ENCODE peak calls at places on chromosomes 12 and 14, in seven cellular contexts. One of them, this sample, is unnamed.

GRCh38 chr12:63151061-63151897 is at the start of gene AVPR1A:
- DNase-seq in small intestine: peak
- DNase-seq in hepatocyte: peak
- DNase-seq in uterus: peak
- DNase-seq in dorsolateral prefrontal cortex: peak
- DNase-seq in colonic mucosa: no peak
- DNase-seq in astrocyte: no peak
- DNase-seq in this sample: peak

GRCh38 chr14:21025374-21026151 is 702 bp upstream of the NDRG2 start:
- DNase-seq in small intestine: no peak
- DNase-seq in hepatocyte: peak
- DNase-seq in uterus: peak
- DNase-seq in dorsolateral prefrontal cortex: peak
- DNase-seq in colonic mucosa: peak
- DNase-seq in astrocyte: no peak
- DNase-seq in this sample: peak

GRCh38 chr12:109547286-109547685 is 26.0 kb downstream of the MMAB start:
- DNase-seq in small intestine: no peak
- DNase-seq in hepatocyte: no peak
- DNase-seq in uterus: no peak
- DNase-seq in dorsolateral prefrontal cortex: no peak
- DNase-seq in colonic mucosa: no peak
- DNase-seq in astrocyte: no peak
- DNase-seq in this sample: no peak

GRCh38 chr12:63397807-63398206 is 246.8 kb upstream of the AVPR1A start:
- DNase-seq in small intestine: no peak
- DNase-seq in hepatocyte: no peak
- DNase-seq in uterus: no peak
- DNase-seq in dorsolateral prefrontal cortex: no peak
- DNase-seq in colonic mucosa: no peak
- DNase-seq in astrocyte: no peak
- DNase-seq in this sample: no peak

GRCh38 chr12:70197362-70197744 is 45.9 kb upstream of the CNOT2 start:
- DNase-seq in small intestine: no peak
- DNase-seq in hepatocyte: no peak
- DNase-seq in uterus: no peak
- DNase-seq in dorsolateral prefrontal cortex: no peak
- DNase-seq in colonic mucosa: no peak
- DNase-seq in astrocyte: no peak
- DNase-seq in this sample: no peak

GRCh38 chr12:51383281-51383905 is 7.8 kb downstream of the GALNT6 start:
- DNase-seq in small intestine: no peak
- DNase-seq in hepatocyte: no peak
- DNase-seq in uterus: no peak
- DNase-seq in dorsolateral prefrontal cortex: no peak
- DNase-seq in colonic mucosa: no peak
- DNase-seq in astrocyte: no peak
- DNase-seq in this sample: no peak

GRCh38 chr12:127060310-127060847 is 1206.6 kb upstream of the TMEM132C start:
- DNase-seq in small intestine: peak
- DNase-seq in hepatocyte: no peak
- DNase-seq in uterus: no peak
- DNase-seq in dorsolateral prefrontal cortex: no peak
- DNase-seq in colonic mucosa: peak
- DNase-seq in astrocyte: no peak
- DNase-seq in this sample: no peak

GRCh38 chr14:20606190-20606901 is 15.2 kb upstream of the RNASE12 start:
- DNase-seq in small intestine: peak
- DNase-seq in hepatocyte: peak
- DNase-seq in uterus: no peak
- DNase-seq in dorsolateral prefrontal cortex: no peak
- DNase-seq in colonic mucosa: peak
- DNase-seq in astrocyte: no peak
- DNase-seq in this sample: no peak

GRCh38 chr14:74240794-74241610 is 1.8 kb downstream of the VSX2 start:
- DNase-seq in small intestine: no peak
- DNase-seq in hepatocyte: no peak
- DNase-seq in uterus: no peak
- DNase-seq in dorsolateral prefrontal cortex: no peak
- DNase-seq in colonic mucosa: no peak
- DNase-seq in astrocyte: no peak
- DNase-seq in this sample: no peak

GRCh38 chr12:110165540-110166159 is 41.5 kb downstream of the IFT81 start:
- DNase-seq in small intestine: no peak
- DNase-seq in hepatocyte: no peak
- DNase-seq in uterus: no peak
- DNase-seq in dorsolateral prefrontal cortex: no peak
- DNase-seq in colonic mucosa: no peak
- DNase-seq in astrocyte: no peak
- DNase-seq in this sample: no peak

GRCh38 chr14:24928501-24928900 is 121.4 kb downstream of the STXBP6 start:
- DNase-seq in small intestine: no peak
- DNase-seq in hepatocyte: no peak
- DNase-seq in uterus: no peak
- DNase-seq in dorsolateral prefrontal cortex: no peak
- DNase-seq in colonic mucosa: no peak
- DNase-seq in astrocyte: no peak
- DNase-seq in this sample: no peak

GRCh38 chr12:89663577-89664357 is 44.9 kb downstream of the ATP2B1 start:
- DNase-seq in small intestine: peak
- DNase-seq in hepatocyte: no peak
- DNase-seq in uterus: no peak
- DNase-seq in dorsolateral prefrontal cortex: no peak
- DNase-seq in colonic mucosa: no peak
- DNase-seq in astrocyte: peak
- DNase-seq in this sample: no peak

GRCh38 chr12:106851306-106851705 is 76.8 kb downstream of the RIC8B start:
- DNase-seq in small intestine: no peak
- DNase-seq in hepatocyte: no peak
- DNase-seq in uterus: no peak
- DNase-seq in dorsolateral prefrontal cortex: no peak
- DNase-seq in colonic mucosa: no peak
- DNase-seq in astrocyte: no peak
- DNase-seq in this sample: no peak

GRCh38 chr12:104057771-104058197 is 6.5 kb upstream of the HCFC2 start:
- DNase-seq in small intestine: peak
- DNase-seq in hepatocyte: no peak
- DNase-seq in uterus: no peak
- DNase-seq in dorsolateral prefrontal cortex: no peak
- DNase-seq in colonic mucosa: no peak
- DNase-seq in astrocyte: no peak
- DNase-seq in this sample: no peak

GRCh38 chr14:87156878-87157277 is 836.1 kb downstream of the GALC start:
- DNase-seq in small intestine: no peak
- DNase-seq in hepatocyte: no peak
- DNase-seq in uterus: no peak
- DNase-seq in dorsolateral prefrontal cortex: no peak
- DNase-seq in colonic mucosa: no peak
- DNase-seq in astrocyte: no peak
- DNase-seq in this sample: no peak

GRCh38 chr14:21023817-21024667 is 819 bp downstream of the NDRG2 start:
- DNase-seq in small intestine: peak
- DNase-seq in hepatocyte: peak
- DNase-seq in uterus: no peak
- DNase-seq in dorsolateral prefrontal cortex: no peak
- DNase-seq in colonic mucosa: peak
- DNase-seq in astrocyte: no peak
- DNase-seq in this sample: no peak

GRCh38 chr12:128973883-128974681 is 120.8 kb downstream of the GLT1D1 start:
- DNase-seq in small intestine: no peak
- DNase-seq in hepatocyte: no peak
- DNase-seq in uterus: no peak
- DNase-seq in dorsolateral prefrontal cortex: no peak
- DNase-seq in colonic mucosa: no peak
- DNase-seq in astrocyte: no peak
- DNase-seq in this sample: no peak

GRCh38 chr12:3170423-3171194 is 93.4 kb downstream of the TSPAN9 start:
- DNase-seq in small intestine: no peak
- DNase-seq in hepatocyte: peak
- DNase-seq in uterus: no peak
- DNase-seq in dorsolateral prefrontal cortex: no peak
- DNase-seq in colonic mucosa: no peak
- DNase-seq in astrocyte: peak
- DNase-seq in this sample: no peak

GRCh38 chr14:64758711-64759554 is 54.7 kb downstream of the PLEKHG3 start:
- DNase-seq in small intestine: no peak
- DNase-seq in hepatocyte: peak
- DNase-seq in uterus: peak
- DNase-seq in dorsolateral prefrontal cortex: no peak
- DNase-seq in colonic mucosa: no peak
- DNase-seq in astrocyte: peak
- DNase-seq in this sample: no peak

GRCh38 chr12:81502912-81503695 is 256.0 kb downstream of the PPFIA2 start:
- DNase-seq in small intestine: no peak
- DNase-seq in hepatocyte: peak
- DNase-seq in uterus: no peak
- DNase-seq in dorsolateral prefrontal cortex: no peak
- DNase-seq in colonic mucosa: no peak
- DNase-seq in astrocyte: peak
- DNase-seq in this sample: no peak

GRCh38 chr12:71183018-71183417 is 25.2 kb upstream of the TSPAN8 start:
- DNase-seq in small intestine: peak
- DNase-seq in hepatocyte: peak
- DNase-seq in uterus: no peak
- DNase-seq in dorsolateral prefrontal cortex: no peak
- DNase-seq in colonic mucosa: no peak
- DNase-seq in astrocyte: peak
- DNase-seq in this sample: no peak

GRCh38 chr12:127254420-127254955 is 1012.5 kb upstream of the TMEM132C start:
- DNase-seq in small intestine: no peak
- DNase-seq in hepatocyte: no peak
- DNase-seq in uterus: no peak
- DNase-seq in dorsolateral prefrontal cortex: no peak
- DNase-seq in colonic mucosa: no peak
- DNase-seq in astrocyte: no peak
- DNase-seq in this sample: no peak

GRCh38 chr14:23008836-23009235 is 1.1 kb downstream of the C14orf93 start:
- DNase-seq in small intestine: no peak
- DNase-seq in hepatocyte: peak
- DNase-seq in uterus: no peak
- DNase-seq in dorsolateral prefrontal cortex: no peak
- DNase-seq in colonic mucosa: no peak
- DNase-seq in astrocyte: no peak
- DNase-seq in this sample: no peak

DNA sequence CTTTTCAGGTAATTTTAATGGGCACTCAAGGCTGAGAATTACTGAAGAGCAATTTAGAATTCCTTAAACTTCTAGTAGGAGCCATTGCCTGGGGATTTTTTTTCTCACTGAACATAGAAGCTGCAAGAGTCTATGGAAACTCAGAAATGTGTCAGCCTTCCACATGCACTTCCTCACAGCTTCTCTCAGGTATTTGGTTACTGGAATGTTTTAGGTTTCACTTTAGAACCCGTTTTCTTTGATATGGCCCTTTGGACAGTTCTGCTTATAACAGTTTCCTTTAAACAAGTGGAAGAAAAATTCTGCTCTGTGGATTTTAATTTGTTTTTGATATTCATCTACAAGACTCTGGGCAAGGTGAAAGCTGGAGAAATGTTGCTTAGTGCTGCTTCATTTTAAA is 88.4 kb upstream of the DACT1 start:
- DNase-seq in small intestine: peak
- DNase-seq in hepatocyte: no peak
- DNase-seq in uterus: no peak
- DNase-seq in dorsolateral prefrontal cortex: no peak
- DNase-seq in colonic mucosa: no peak
- DNase-seq in astrocyte: no peak
- DNase-seq in this sample: no peak
- H3K27ac ChIP-seq in small intestine: no peak
- H3K27ac ChIP-seq in hepatocyte: no peak
- H3K27ac ChIP-seq in uterus: no peak
- H3K27ac ChIP-seq in dorsolateral prefrontal cortex: no peak
- H3K27ac ChIP-seq in colonic mucosa: no peak
- H3K27ac ChIP-seq in astrocyte: no peak
- H3K27ac ChIP-seq in this sample: no peak

GRCh38 chr14:63180017-63180416 is 24.2 kb upstream of the RHOJ start:
- DNase-seq in small intestine: no peak
- DNase-seq in hepatocyte: no peak
- DNase-seq in uterus: peak
- DNase-seq in dorsolateral prefrontal cortex: no peak
- DNase-seq in colonic mucosa: no peak
- DNase-seq in astrocyte: no peak
- DNase-seq in this sample: no peak

GRCh38 chr14:63178912-63179311 is 25.3 kb upstream of the RHOJ start:
- DNase-seq in small intestine: no peak
- DNase-seq in hepatocyte: no peak
- DNase-seq in uterus: no peak
- DNase-seq in dorsolateral prefrontal cortex: no peak
- DNase-seq in colonic mucosa: no peak
- DNase-seq in astrocyte: peak
- DNase-seq in this sample: no peak

GRCh38 chr14:63179383-63179782 is 24.9 kb upstream of the RHOJ start:
- DNase-seq in small intestine: no peak
- DNase-seq in hepatocyte: no peak
- DNase-seq in uterus: no peak
- DNase-seq in dorsolateral prefrontal cortex: no peak
- DNase-seq in colonic mucosa: no peak
- DNase-seq in astrocyte: no peak
- DNase-seq in this sample: no peak

GRCh38 chr14:63174760-63175191 is 29.5 kb upstream of the RHOJ start:
- DNase-seq in small intestine: peak
- DNase-seq in hepatocyte: peak
- DNase-seq in uterus: no peak
- DNase-seq in dorsolateral prefrontal cortex: no peak
- DNase-seq in colonic mucosa: no peak
- DNase-seq in astrocyte: peak
- DNase-seq in this sample: no peak

DNA sequence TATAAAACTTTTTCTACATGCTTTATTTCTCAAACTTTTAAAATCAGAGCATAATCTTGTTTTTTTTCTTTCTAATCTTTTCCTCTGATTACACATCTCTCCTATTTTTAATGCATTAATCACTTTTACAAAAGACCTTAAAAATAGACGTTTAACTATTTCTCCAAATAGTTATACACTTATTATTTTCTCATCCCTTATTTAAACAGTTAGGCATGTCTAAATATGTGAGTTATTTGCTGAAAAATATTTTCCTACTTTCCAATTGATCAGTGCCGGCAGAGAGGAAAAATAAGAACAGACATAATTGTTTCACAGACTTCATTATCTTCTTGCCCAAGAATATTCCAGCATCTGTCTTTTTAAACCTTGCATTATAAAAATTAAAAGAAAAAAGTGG is 28.7 kb upstream of the RHOJ start:
- DNase-seq in small intestine: no peak
- DNase-seq in hepatocyte: no peak
- DNase-seq in uterus: no peak
- DNase-seq in dorsolateral prefrontal cortex: no peak
- DNase-seq in colonic mucosa: no peak
- DNase-seq in astrocyte: peak
- DNase-seq in this sample: no peak
- H3K27ac ChIP-seq in small intestine: no peak
- H3K27ac ChIP-seq in hepatocyte: no peak
- H3K27ac ChIP-seq in uterus: no peak
- H3K27ac ChIP-seq in dorsolateral prefrontal cortex: no peak
- H3K27ac ChIP-seq in colonic mucosa: no peak
- H3K27ac ChIP-seq in astrocyte: peak
- H3K27ac ChIP-seq in this sample: no peak

GRCh38 chr14:92982941-92983340 is 60.0 kb downstream of the CHGA start:
- DNase-seq in small intestine: no peak
- DNase-seq in hepatocyte: no peak
- DNase-seq in uterus: no peak
- DNase-seq in dorsolateral prefrontal cortex: peak
- DNase-seq in colonic mucosa: no peak
- DNase-seq in astrocyte: peak
- DNase-seq in this sample: no peak
- H3K27ac ChIP-seq in small intestine: no peak
- H3K27ac ChIP-seq in hepatocyte: no peak
- H3K27ac ChIP-seq in uterus: no peak
- H3K27ac ChIP-seq in dorsolateral prefrontal cortex: peak
- H3K27ac ChIP-seq in colonic mucosa: no peak
- H3K27ac ChIP-seq in astrocyte: no peak
- H3K27ac ChIP-seq in this sample: peak

GRCh38 chr12:574475-575128 is 88.6 kb downstream of the NINJ2 start:
- DNase-seq in small intestine: no peak
- DNase-seq in hepatocyte: no peak
- DNase-seq in uterus: no peak
- DNase-seq in dorsolateral prefrontal cortex: no peak
- DNase-seq in colonic mucosa: no peak
- DNase-seq in astrocyte: peak
- DNase-seq in this sample: no peak
- H3K27ac ChIP-seq in small intestine: no peak
- H3K27ac ChIP-seq in hepatocyte: peak
- H3K27ac ChIP-seq in uterus: peak
- H3K27ac ChIP-seq in dorsolateral prefrontal cortex: no peak
- H3K27ac ChIP-seq in colonic mucosa: no peak
- H3K27ac ChIP-seq in astrocyte: no peak
- H3K27ac ChIP-seq in this sample: no peak

This sample was measured in substantia nigra.